ENCODE peak calls at places on chromosome 2, in five cellular contexts. G is left colon; H is stimulated activated CD8-positive, alpha-beta memory T cell treated with anti-CD3 and anti-CD28 coated beads, Interleukin-15, amount 100 ng/mL, for 1 hour; L is left ventricle myocardium superior; M is activated CD8-positive, alpha-beta T cell treated with anti-CD3 and anti-CD28 coated beads, Interleukin-2, amount 10 ng/mL, durations not matched to agents 7 days and 5 days. J is an unnamed sample.

GRCh38 chr2:178514664-178515063 is 34.4 kb downstream of the PLEKHA3 start:
- DNase-seq in G (no peak), H (no peak), L (no peak), M (peak; percentile 42), J (no peak)

GRCh38 chr2:11121823-11122155 is 33.5 kb upstream of the SLC66A3 start:
- DNase-seq in G (no peak), H (no peak), L (no peak), M (no peak), J (no peak)

GRCh38 chr2:240565267-240566202 is 2.7 kb upstream of the RNPEPL1 start:
- DNase-seq in G (peak; percentile 84), H (peak; percentile 80), L (peak; percentile 84), M (peak; percentile 96), J (no peak)

GRCh38 chr2:28557389-28558119 is 61.7 kb downstream of the PLB1 start:
- DNase-seq in G (no peak), H (no peak), L (no peak), M (no peak), J (no peak)

GRCh38 chr2:31324000-31324633 is 90.2 kb downstream of the EHD3 start:
- DNase-seq in G (no peak), H (no peak), L (no peak), M (no peak), J (no peak)

GRCh38 chr2:127517465-127517864 is 8.8 kb downstream of the IWS1 start:
- DNase-seq in G (no peak), H (no peak), L (no peak), M (no peak), J (no peak)

GRCh38 chr2:149743842-149744468 is 156.4 kb upstream of the MMADHC start:
- DNase-seq in G (no peak), H (no peak), L (no peak), M (no peak), J (no peak)

GRCh38 chr2:144995482-144995881 is 475.6 kb upstream of the ZEB2 start:
- DNase-seq in G (no peak), H (no peak), L (no peak), M (no peak), J (no peak)

GRCh38 chr2:61262699-61263098 is 100.7 kb downstream of the C2orf74 start:
- DNase-seq in G (no peak), H (no peak), L (no peak), M (no peak), J (no peak)

GRCh38 chr2:1644427-1644826 is 99.9 kb downstream of the PXDN start:
- DNase-seq in G (no peak), H (no peak), L (peak; percentile 15), M (no peak), J (no peak)

GRCh38 chr2:179272406-179273192 is 8.0 kb upstream of the SESTD1 start:
- DNase-seq in G (no peak), H (no peak), L (no peak), M (no peak), J (peak; percentile 4)

GRCh38 chr2:7191927-7192326 is 274.7 kb downstream of the RNF144A start:
- DNase-seq in G (no peak), H (no peak), L (no peak), M (no peak), J (no peak)

GRCh38 chr2:222404126-222404891 is 20.0 kb upstream of the SGPP2 start:
- DNase-seq in G (no peak), H (no peak), L (peak; percentile 26), M (no peak), J (no peak)

GRCh38 chr2:144523606-144524131 is 3.8 kb upstream of the ZEB2 start:
- DNase-seq in G (no peak), H (no peak), L (peak; percentile 45), M (no peak), J (no peak)

GRCh38 chr2:127665267-127665893 is 9.9 kb downstream of the LIMS2 start:
- DNase-seq in G (no peak), H (no peak), L (no peak), M (no peak), J (no peak)

GRCh38 chr2:11749646-11750349 is 3.4 kb downstream of the LPIN1 start:
- DNase-seq in G (no peak), H (no peak), L (no peak), M (no peak), J (no peak)

GRCh38 chr2:42063383-42064171 is 15.8 kb downstream of the PKDCC start:
- DNase-seq in G (no peak), H (no peak), L (no peak), M (no peak), J (no peak)

GRCh38 chr2:17599617-17600016 is 59.1 kb downstream of the VSNL1 start:
- DNase-seq in G (no peak), H (no peak), L (no peak), M (no peak), J (no peak)

GRCh38 chr2:38517284-38517683 is 85.4 kb downstream of the HNRNPLL start:
- DNase-seq in G (no peak), H (no peak), L (no peak), M (no peak), J (no peak)

GRCh38 chr2:3107567-3107966 is 270.1 kb downstream of the EIPR1 start:
- DNase-seq in G (no peak), H (no peak), L (no peak), M (no peak), J (no peak)

GRCh38 chr2:149192425-149192824 is 138.0 kb upstream of the LYPD6 start:
- DNase-seq in G (no peak), H (no peak), L (no peak), M (no peak), J (no peak)

GRCh38 chr2:14614011-14614410 is 18.5 kb upstream of the LRATD1 start:
- DNase-seq in G (no peak), H (no peak), L (no peak), M (no peak), J (no peak)

GRCh38 chr2:144414324-144414845 is 105.5 kb downstream of the ZEB2 start:
- DNase-seq in G (no peak), H (no peak), L (no peak), M (no peak), J (no peak)

GRCh38 chr2:41966431-41966893 is 81.4 kb upstream of the PKDCC start:
- DNase-seq in G (peak; percentile 70), H (no peak), L (peak; percentile 90), M (no peak), J (no peak)

GRCh38 chr2:168307379-168307778 is 60.0 kb upstream of the STK39 start:
- DNase-seq in G (no peak), H (no peak), L (no peak), M (no peak), J (no peak)

GRCh38 chr2:47024046-47024445 is 108.4 kb upstream of the MCFD2 start:
- DNase-seq in G (no peak), H (no peak), L (no peak), M (no peak), J (no peak)

GRCh38 chr2:86297382-86298147 is 39.9 kb downstream of the REEP1 start:
- DNase-seq in G (no peak), H (no peak), L (no peak), M (peak; percentile 28), J (no peak)

GRCh38 chr2:213411582-213412289 is 127.5 kb downstream of the SPAG16 start:
- DNase-seq in G (no peak), H (no peak), L (no peak), M (no peak), J (no peak)

GRCh38 chr2:4674007-4674406 is 970.6 kb downstream of the DCDC2C start:
- DNase-seq in G (no peak), H (no peak), L (no peak), M (no peak), J (no peak)

GRCh38 chr2:33267745-33268144 is 208.7 kb upstream of the RASGRP3 start:
- DNase-seq in G (no peak), H (no peak), L (no peak), M (no peak), J (no peak)

GRCh38 chr2:239238839-239239606 is 161.8 kb downstream of the HDAC4 start:
- DNase-seq in G (no peak), H (no peak), L (no peak), M (no peak), J (no peak)

J was measured in NCI-H1092.